ENCODE peak calls at places on chromosomes 7 and 10, in seven cellular contexts. C, T, J, K, Z, W and Q are unnamed samples.

GRCh38 chr7:55539380-55539779 is 32.9 kb downstream of the VOPP1 start:
- DNase-seq in W (no peak), T (no peak), K (no peak), Z (no peak), J (no peak), C (peak), Q (no peak)

GRCh38 chr10:90966146-90966545 is 45.3 kb upstream of the ANKRD1 start:
- DNase-seq in K (no peak), Z (no peak), T (no peak), J (no peak), C (no peak), W (no peak), Q (no peak)

GRCh38 chr7:127582361-127582760 is 3.0 kb downstream of the GCC1 start:
- DNase-seq in K (no peak), T (no peak), Z (peak), J (no peak), C (no peak), W (no peak), Q (no peak)

GRCh38 chr7:28778781-28779180 is 179.3 kb downstream of the TRIL start:
- DNase-seq in J (no peak), Z (no peak), W (no peak), K (no peak), C (no peak), T (no peak), Q (no peak)

GRCh38 chr7:107723255-107723654 is 20.7 kb upstream of the CBLL1 start:
- DNase-seq in T (no peak), K (no peak), C (no peak), W (no peak), J (no peak), Z (no peak), Q (no peak)

GRCh38 chr7:43479543-43479942 is 103.4 kb upstream of the STK17A start:
- DNase-seq in C (no peak), W (no peak), K (no peak), T (no peak), Z (no peak), J (no peak), Q (no peak)

GRCh38 chr10:91610444-91610843 is 22.4 kb downstream of the PPP1R3C start:
- DNase-seq in C (no peak), K (no peak), T (no peak), W (no peak), J (no peak), Z (no peak), Q (no peak)

GRCh38 chr10:119522747-119523426 is 19.6 kb downstream of the RGS10 start:
- DNase-seq in W (no peak), C (no peak), T (no peak), Z (no peak), K (no peak), J (no peak), Q (no peak)

GRCh38 chr10:119505131-119505551 is 37.4 kb downstream of the RGS10 start:
- DNase-seq in C (no peak), W (no peak), J (no peak), K (no peak), Z (no peak), T (no peak), Q (no peak)

GRCh38 chr10:117370205-117370604 is 5.0 kb downstream of the PDZD8 start:
- DNase-seq in K (no peak), T (no peak), Z (no peak), C (peak), W (no peak), J (no peak), Q (peak)

GRCh38 chr10:72107325-72108003 is 19.1 kb upstream of the SPOCK2 start:
- DNase-seq in W (no peak), K (no peak), Z (no peak), T (no peak), C (peak), J (no peak), Q (no peak)

GRCh38 chr7:100588438-100588837 is 2.3 kb downstream of the FBXO24 start:
- DNase-seq in K (no peak), T (no peak), C (peak), J (no peak), Z (no peak), W (no peak), Q (peak)

GRCh38 chr7:81819861-81820260 is 50.0 kb upstream of the HGF start:
- DNase-seq in K (no peak), Z (no peak), T (no peak), C (no peak), W (no peak), J (no peak), Q (no peak)

GRCh38 chr7:3649678-3650445 is 348.8 kb downstream of the SDK1 start:
- DNase-seq in C (no peak), Z (no peak), J (no peak), W (no peak), K (no peak), T (peak), Q (no peak)

GRCh38 chr10:78992333-78992732 is 76.4 kb upstream of the ZMIZ1 start:
- DNase-seq in W (no peak), T (no peak), J (no peak), C (no peak), Z (no peak), K (no peak), Q (no peak)

GRCh38 chr10:5071411-5072198 is 22.6 kb upstream of the AKR1C3 start:
- DNase-seq in J (no peak), T (peak), K (no peak), C (peak), Z (peak), W (peak), Q (peak)

GRCh38 chr10:7410800-7411670 is at the start of gene SFMBT2:
- DNase-seq in C (peak), W (no peak), Z (peak), J (no peak), K (peak), T (peak), Q (peak)

GRCh38 chr10:17673517-17674051 is 29.6 kb downstream of the STAM start:
- DNase-seq in Z (no peak), J (no peak), K (no peak), C (peak), T (no peak), W (peak), Q (peak)

GRCh38 chr7:90816511-90817142 is 220.5 kb downstream of the CDK14 start:
- DNase-seq in W (peak), K (no peak), C (peak), Z (no peak), J (no peak), T (no peak), Q (peak)

GRCh38 chr7:75951506-75951905 is 36.6 kb downstream of the POR start:
- DNase-seq in Z (no peak), C (no peak), J (no peak), T (no peak), W (peak), K (no peak), Q (no peak)

GRCh38 chr7:105126436-105126975 is 112.5 kb downstream of the KMT2E start:
- DNase-seq in T (no peak), J (no peak), C (no peak), W (no peak), Z (no peak), K (no peak), Q (no peak)

GRCh38 chr7:34104120-34104519 is 198.8 kb downstream of the BMPER start:
- DNase-seq in J (no peak), T (no peak), K (no peak), C (no peak), W (no peak), Z (no peak), Q (no peak)

GRCh38 chr10:70651661-70652060 is 20.6 kb upstream of the ADAMTS14 start:
- DNase-seq in W (no peak), T (peak), C (peak), K (no peak), Z (no peak), J (no peak), Q (no peak)

GRCh38 chr7:98051118-98051744 is 55.4 kb upstream of the LMTK2 start:
- DNase-seq in J (no peak), K (peak), W (no peak), Z (no peak), T (peak), C (no peak), Q (peak)

GRCh38 chr7:39688611-39689485 is 65.5 kb downstream of the RALA start:
- DNase-seq in W (no peak), K (no peak), Z (no peak), C (no peak), T (no peak), J (no peak), Q (no peak)

GRCh38 chr10:71984126-71984797 is 20.1 kb downstream of the CHST3 start:
- DNase-seq in T (no peak), C (no peak), W (no peak), Z (no peak), K (no peak), J (no peak), Q (no peak)

GRCh38 chr10:58590152-58590551 is 77.5 kb downstream of the BICC1 start:
- DNase-seq in J (no peak), W (peak), C (peak), T (no peak), K (no peak), Z (peak), Q (no peak)

GRCh38 chr10:84546609-84547008 is 218.2 kb downstream of the CCSER2 start:
- DNase-seq in C (no peak), W (no peak), Z (no peak), T (no peak), K (no peak), J (no peak), Q (no peak)

GRCh38 chr7:108280136-108280535 is 150.0 kb upstream of the LAMB4 start:
- DNase-seq in K (no peak), Z (no peak), W (no peak), T (peak), C (no peak), J (no peak), Q (peak)

GRCh38 chr10:102627446-102628293 is 16.6 kb upstream of the TRIM8 start:
- DNase-seq in W (no peak), T (no peak), Z (peak), J (no peak), C (peak), K (no peak), Q (no peak)

GRCh38 chr10:31062856-31063255 is 31.2 kb upstream of the ZNF438 start:
- DNase-seq in K (no peak), J (no peak), C (no peak), W (no peak), T (no peak), Z (no peak), Q (no peak)

GRCh38 chr7:23234569-23235296 is 11.8 kb upstream of the GPNMB start:
- DNase-seq in Z (no peak), W (no peak), K (no peak), C (no peak), J (no peak), T (no peak), Q (no peak)

GRCh38 chr10:60883187-60883586 is 60.8 kb downstream of the RHOBTB1 start:
- DNase-seq in J (no peak), K (no peak), C (peak), T (no peak), W (no peak), Z (no peak), Q (peak)

GRCh38 chr7:8111282-8111681 is 142.7 kb downstream of the GLCCI1 start:
- DNase-seq in W (no peak), Z (no peak), K (no peak), T (no peak), C (no peak), J (no peak), Q (no peak)

GRCh38 chr7:114784756-114785155 is 137.1 kb upstream of the MDFIC start:
- DNase-seq in Z (no peak), W (no peak), C (no peak), T (no peak), J (no peak), K (no peak), Q (no peak)

GRCh38 chr7:26918241-26918640 is 53.9 kb upstream of the SKAP2 start:
- DNase-seq in K (no peak), J (no peak), T (no peak), C (peak), W (no peak), Z (no peak), Q (no peak)